ENCODE peak calls at places on chromosomes 2 and 18, in four cellular contexts. W is sigmoid colon, S is transverse colon, F is tibial nerve. M is an unnamed sample.

GRCh38 chr2:182824056-182824758 is 42.2 kb downstream of the FRZB start:
- DNase-seq in S (peak), W (no peak), F (no peak), M (no peak)

GRCh38 chr2:178908810-178909209 is 101.6 kb upstream of the TTN start:
- DNase-seq in F (no peak), S (no peak), W (no peak), M (no peak)

GRCh38 chr18:38611036-38611964 is 1045.7 kb upstream of the CELF4 start:
- DNase-seq in F (no peak), W (no peak), S (no peak), M (no peak)

GRCh38 chr2:201257381-201257940 is 2.9 kb upstream of the CASP8 start:
- DNase-seq in W (no peak), S (peak), F (no peak), M (no peak)

GRCh38 chr18:13452448-13452811 is 233.9 kb downstream of the LDLRAD4 start:
- DNase-seq in W (peak), S (no peak), F (no peak), M (no peak)

GRCh38 chr2:15625344-15626036 is 33.8 kb downstream of the DDX1 start:
- DNase-seq in S (no peak), W (no peak), F (no peak), M (no peak)

GRCh38 chr2:21022792-21023367 is 21.0 kb downstream of the APOB start:
- DNase-seq in S (no peak), W (no peak), F (no peak), M (no peak)

GRCh38 chr2:212124597-212124996 is 414.0 kb downstream of the ERBB4 start:
- DNase-seq in F (no peak), S (no peak), W (no peak), M (peak)

GRCh38 chr2:25071962-25072361 is 30.1 kb downstream of the EFR3B start:
- DNase-seq in F (no peak), S (no peak), W (peak), M (no peak)

GRCh38 chr2:51717318-51717717 is 685.4 kb upstream of the NRXN1 start:
- DNase-seq in W (no peak), S (no peak), F (no peak), M (no peak)

GRCh38 chr2:6855860-6856547 is 9.7 kb downstream of the CMPK2 start:
- DNase-seq in W (no peak), S (no peak), F (no peak), M (peak)

GRCh38 chr2:187915810-187916209 is 361.6 kb upstream of the TFPI start:
- DNase-seq in S (no peak), F (no peak), W (no peak), M (no peak)

GRCh38 chr2:58035352-58035751 is 11.3 kb upstream of the VRK2 start:
- DNase-seq in W (no peak), S (no peak), F (no peak), M (no peak)

GRCh38 chr2:219331560-219332213 is 857 bp downstream of the RESP18 start:
- DNase-seq in W (no peak), S (peak), F (no peak), M (peak)

GRCh38 chr2:192197387-192197786 is 2.7 kb upstream of the TMEFF2 start:
- DNase-seq in F (no peak), W (no peak), S (no peak), M (no peak)

GRCh38 chr2:168272225-168272624 is 24.8 kb upstream of the STK39 start:
- DNase-seq in F (no peak), W (no peak), S (no peak), M (no peak)

GRCh38 chr2:97870396-97870843 is 125.3 kb downstream of the TMEM131 start:
- DNase-seq in S (no peak), F (no peak), W (no peak), M (peak)

GRCh38 chr2:74625658-74626425 is 22.3 kb downstream of the M1AP start:
- DNase-seq in S (no peak), W (no peak), F (no peak), M (no peak)

GRCh38 chr18:62713651-62714247 is 1.6 kb upstream of the PHLPP1 start:
- DNase-seq in W (no peak), S (no peak), F (no peak), M (peak)

GRCh38 chr2:202036601-202037037 is 3.0 kb downstream of the FZD7 start:
- DNase-seq in W (peak), F (no peak), S (no peak), M (no peak)

GRCh38 chr2:18993756-18994155 is 364.7 kb downstream of the OSR1 start:
- DNase-seq in S (no peak), W (no peak), F (no peak), M (no peak)

GRCh38 chr18:1488957-1489356 is 584.3 kb downstream of the ADCYAP1 start:
- DNase-seq in S (no peak), F (no peak), W (no peak), M (no peak)

GRCh38 chr18:49922228-49922627 is 108.9 kb upstream of the ACAA2 start:
- DNase-seq in S (no peak), W (no peak), F (no peak), M (no peak)

GRCh38 chr2:68103656-68104055 is 40.9 kb upstream of the C1D start:
- DNase-seq in S (no peak), W (no peak), F (no peak), M (no peak)

GRCh38 chr2:174748948-174749347 is 15.3 kb downstream of the CHRNA1 start:
- DNase-seq in S (peak), W (no peak), F (no peak), M (no peak)

GRCh38 chr2:44358498-44358897 is 2.8 kb downstream of the PREPL start:
- DNase-seq in S (peak), W (peak), F (no peak), M (no peak)

GRCh38 chr2:275457-275856 is 10.7 kb downstream of the ACP1 start:
- DNase-seq in F (no peak), W (no peak), S (no peak), M (peak)

GRCh38 chr2:11829947-11830707 is 83.7 kb downstream of the LPIN1 start:
- DNase-seq in F (peak), S (peak), W (peak), M (peak)
- TF ChIP-seq EP300 in F (peak), S (no peak), W (no peak), M (no peak)

GRCh38 chr18:8615397-8616025 is 6.3 kb downstream of the RAB12 start:
- DNase-seq in W (peak), S (peak), F (no peak), M (no peak)
- TF ChIP-seq EP300 in W (no peak), S (no peak), F (no peak), M (no peak)

GRCh38 chr2:33158482-33159003 is 211.8 kb downstream of the LTBP1 start:
- DNase-seq in S (no peak), W (no peak), F (no peak), M (no peak)

GRCh38 chr2:33153008-33153407 is 206.3 kb downstream of the LTBP1 start:
- DNase-seq in F (no peak), W (no peak), S (no peak), M (no peak)
- TF ChIP-seq EP300 in F (peak), W (no peak), S (no peak), M (no peak)

GRCh38 chr2:205141381-205141780 is 540.9 kb upstream of the NRP2 start:
- DNase-seq in W (no peak), S (no peak), F (no peak), M (no peak)

GRCh38 chr2:205145888-205146287 is 536.4 kb upstream of the NRP2 start:
- DNase-seq in S (no peak), W (no peak), F (no peak), M (no peak)

DNA sequence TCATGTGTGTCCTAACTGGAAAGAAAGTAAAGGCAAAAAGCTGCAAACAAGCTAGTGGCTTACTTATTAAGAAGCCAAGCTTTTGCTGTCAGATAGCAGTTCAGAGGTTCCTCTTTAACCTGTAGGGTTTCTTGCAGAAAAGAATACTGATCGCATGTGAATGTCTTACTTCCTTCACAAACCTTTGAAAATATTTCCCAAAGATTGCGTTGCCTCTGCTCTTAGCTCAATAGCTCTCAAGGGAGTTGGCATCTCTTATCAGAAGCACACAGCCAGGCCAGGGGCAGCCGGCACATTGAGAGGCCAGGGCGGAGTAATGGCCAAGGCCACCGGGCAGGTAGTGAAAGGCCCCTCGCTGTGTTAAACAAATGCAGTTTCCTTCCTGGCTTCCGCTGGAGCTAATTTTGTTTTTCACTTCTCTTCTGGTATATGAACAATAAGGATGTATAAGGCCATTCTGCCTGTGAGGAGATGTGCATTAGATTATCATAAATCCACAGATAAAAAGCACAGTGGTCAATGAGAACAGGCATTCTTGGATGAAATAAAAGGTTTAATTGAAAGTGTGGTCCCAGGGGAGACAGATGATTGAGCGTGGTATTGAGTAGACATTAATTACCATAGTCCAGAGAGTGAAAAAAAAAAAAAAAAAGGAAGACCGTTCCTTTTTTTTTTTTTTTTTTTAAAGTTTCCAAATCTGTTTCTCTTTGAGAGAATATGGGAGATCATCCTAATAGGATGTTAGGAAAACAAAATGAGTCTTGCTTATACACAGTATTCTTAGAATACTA is 542.3 kb upstream of the NRP2 start:
- DNase-seq in F (no peak), S (no peak), W (no peak), M (peak)
- TF ChIP-seq EP300 in F (peak), S (no peak), W (no peak), M (no peak)

DNA sequence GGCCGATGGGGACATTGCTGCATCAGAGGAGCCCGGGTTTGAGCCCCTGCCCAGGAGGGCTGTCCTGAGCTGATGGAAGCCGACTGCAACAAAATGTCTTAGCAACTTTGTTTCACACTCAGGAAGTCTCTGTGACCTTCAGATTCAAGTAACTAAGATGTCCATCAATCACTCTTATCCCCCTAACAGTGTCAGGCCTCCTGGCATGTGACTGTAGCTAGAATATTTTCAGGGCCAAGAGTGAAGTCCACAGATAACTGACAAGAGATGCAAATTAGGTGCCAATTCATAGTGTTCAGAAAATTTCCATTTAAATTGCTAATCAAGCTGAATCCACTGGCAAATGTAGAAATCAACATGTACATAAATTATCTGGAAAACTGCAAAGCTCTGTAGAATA is 38.5 kb upstream of the ARL4C start:
- DNase-seq in W (no peak), S (no peak), F (no peak), M (no peak)
- TF ChIP-seq EP300 in W (no peak), S (no peak), F (no peak), M (no peak)

GRCh38 chr18:26536664-26537063 is 11.7 kb downstream of the KCTD1 start:
- DNase-seq in S (no peak), F (no peak), W (no peak), M (no peak)
- TF ChIP-seq EP300 in S (no peak), F (no peak), W (no peak), M (no peak)

GRCh38 chr2:171214093-171214492 is 53.4 kb upstream of the TLK1 start:
- DNase-seq in S (no peak), W (no peak), F (no peak), M (no peak)
- TF ChIP-seq EP300 in S (no peak), W (no peak), F (no peak), M (no peak)

DNA sequence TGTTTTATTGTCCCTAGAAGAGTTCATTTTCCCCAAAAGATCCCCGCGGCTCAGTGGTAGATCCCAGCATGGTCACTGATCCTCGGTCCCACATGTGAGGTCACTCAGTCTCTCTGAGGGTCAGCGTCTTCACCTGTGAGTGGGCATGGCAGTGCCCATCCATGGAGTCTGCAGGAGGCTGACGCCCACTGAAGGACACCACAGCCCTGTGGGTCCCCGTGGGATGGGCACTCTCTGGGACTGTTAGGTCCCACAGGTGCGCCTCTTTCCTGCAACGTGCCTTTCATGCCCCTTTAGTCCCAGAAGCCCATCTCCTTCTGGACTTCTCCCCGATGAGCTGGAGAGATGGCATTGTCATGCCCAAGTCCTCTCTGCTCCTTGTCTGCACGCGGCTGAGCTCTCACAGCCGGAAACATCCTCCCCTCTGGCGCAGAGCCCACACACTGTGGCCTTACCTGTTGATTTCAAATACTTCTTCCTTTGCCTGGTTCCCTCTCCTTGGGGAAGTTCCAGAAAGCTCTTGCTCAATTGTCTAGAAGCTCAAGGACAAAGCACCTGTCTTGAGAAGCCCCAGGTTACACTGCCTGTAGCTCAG is 75.9 kb downstream of the PTGR3 start:
- DNase-seq in S (no peak), F (no peak), W (no peak), M (no peak)
- TF ChIP-seq EP300 in S (no peak), F (no peak), W (no peak), M (no peak)

DNA sequence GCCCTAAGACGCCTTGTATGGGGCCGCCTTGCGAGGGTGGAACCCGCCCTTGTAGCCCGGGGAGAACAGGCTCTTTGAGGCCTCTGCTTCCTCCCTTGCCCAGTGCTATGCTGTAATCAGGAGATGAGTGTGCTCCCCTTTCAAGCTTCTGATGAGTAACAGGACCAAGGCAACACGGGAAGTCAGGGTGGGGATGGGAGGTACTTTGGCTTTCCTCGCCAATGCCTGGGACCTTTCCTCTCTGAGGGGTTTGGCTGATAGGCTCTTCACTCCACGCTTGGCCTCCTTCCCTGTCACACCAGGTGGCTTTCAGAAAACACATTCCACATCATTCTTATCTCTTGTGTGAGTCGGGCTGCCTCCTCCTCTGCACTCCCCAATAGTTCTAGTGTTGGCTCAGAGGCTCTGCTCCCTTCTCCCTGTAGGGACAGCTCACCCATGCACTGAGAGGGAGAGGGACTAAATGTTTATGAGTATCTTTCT is 223.7 kb upstream of the TRIB2 start:
- DNase-seq in W (no peak), F (no peak), S (no peak), M (no peak)
- TF ChIP-seq EP300 in W (no peak), F (no peak), S (no peak), M (no peak)

GRCh38 chr2:208545398-208546042 is 138.9 kb downstream of the PTH2R start:
- DNase-seq in F (no peak), W (no peak), S (peak), M (no peak)
- TF ChIP-seq EP300 in F (no peak), W (no peak), S (no peak), M (no peak)

M was measured in upper lobe of left lung.